ENCODE peak calls at places on chromosome 18, in eight cellular contexts. O is bronchial epithelial cell; E is GM13977; G is foreskin fibroblast; H is CD4-positive, alpha-beta T cell; U is stomach; C is progenitor cell of endocrine pancreas; V is H9. R is an unnamed sample.

GRCh38 chr18:35515460-35516130 is 17.8 kb upstream of the INO80C start:
- DNase-seq in O (no peak), E (no peak), G (no peak), H (no peak), U (no peak), C (no peak), V (no peak), R (no peak)

GRCh38 chr18:68461635-68462034 is 253.3 kb downstream of the TMX3 start:
- DNase-seq in O (no peak), E (no peak), G (no peak), H (no peak), U (no peak), C (no peak), V (no peak), R (no peak)

GRCh38 chr18:23828426-23828825 is 139.2 kb downstream of the LAMA3 start:
- DNase-seq in O (peak), E (peak), G (peak), H (peak), U (no peak), C (no peak), V (no peak), R (no peak)

GRCh38 chr18:59650266-59650820 is 46.9 kb downstream of the CCBE1 start:
- DNase-seq in O (no peak), E (no peak), G (no peak), H (no peak), U (no peak), C (no peak), V (no peak), R (no peak)

GRCh38 chr18:29749699-29750098 is 1292.8 kb downstream of the DSC3 start:
- DNase-seq in O (peak), E (no peak), G (no peak), H (no peak), U (no peak), C (no peak), V (no peak), R (no peak)

GRCh38 chr18:55275042-55275897 is 312.7 kb downstream of the TCF4 start:
- DNase-seq in O (peak), E (no peak), G (peak), H (no peak), U (no peak), C (no peak), V (no peak), R (no peak)

GRCh38 chr18:51137051-51137729 is 60.3 kb downstream of the MEX3C start:
- DNase-seq in O (no peak), E (no peak), G (no peak), H (no peak), U (no peak), C (no peak), V (no peak), R (no peak)

GRCh38 chr18:60196818-60197217 is 175.8 kb downstream of the MC4R start:
- DNase-seq in O (no peak), E (no peak), G (peak), H (no peak), U (no peak), C (no peak), V (no peak), R (no peak)

GRCh38 chr18:23259701-23260661 is 124.7 kb downstream of the CABLES1 start:
- DNase-seq in O (peak), E (peak), G (peak), H (no peak), U (peak), C (peak), V (peak), R (peak)

GRCh38 chr18:44826418-44827259 is 146.0 kb downstream of the SETBP1 start:
- DNase-seq in O (peak), E (no peak), G (peak), H (no peak), U (peak), C (no peak), V (no peak), R (no peak)

GRCh38 chr18:27223570-27224340 is 38.6 kb upstream of the CHST9 start:
- DNase-seq in O (peak), E (no peak), G (no peak), H (no peak), U (no peak), C (no peak), V (peak), R (no peak)

GRCh38 chr18:36849288-36850011 is 20.5 kb downstream of the KIAA1328 start:
- DNase-seq in O (no peak), E (no peak), G (peak), H (no peak), U (no peak), C (no peak), V (no peak), R (no peak)

GRCh38 chr18:55073116-55073515 is 113.9 kb upstream of the CCDC68 start:
- DNase-seq in O (peak), E (no peak), G (peak), H (no peak), U (no peak), C (no peak), V (no peak), R (no peak)

GRCh38 chr18:10927290-10927979 is 221.9 kb downstream of the PIEZO2 start:
- DNase-seq in O (no peak), E (no peak), G (peak), H (no peak), U (no peak), C (no peak), V (no peak), R (no peak)

GRCh38 chr18:77811510-77811909 is 561.9 kb downstream of the GALR1 start:
- DNase-seq in O (peak), E (no peak), G (peak), H (no peak), U (no peak), C (no peak), V (no peak), R (no peak)

GRCh38 chr18:55321268-55322175 is 266.5 kb downstream of the TCF4 start:
- DNase-seq in O (peak), E (peak), G (peak), H (no peak), U (peak), C (peak), V (peak), R (peak)

GRCh38 chr18:26545737-26546136 is 2.6 kb downstream of the KCTD1 start:
- DNase-seq in O (peak), E (no peak), G (no peak), H (no peak), U (no peak), C (no peak), V (no peak), R (no peak)

GRCh38 chr18:44852818-44853217 is 172.1 kb downstream of the SETBP1 start:
- DNase-seq in O (no peak), E (no peak), G (peak), H (no peak), U (no peak), C (no peak), V (no peak), R (no peak)

GRCh38 chr18:8045890-8046289 is 478.8 kb downstream of the PTPRM start:
- DNase-seq in O (no peak), E (no peak), G (no peak), H (no peak), U (no peak), C (no peak), V (no peak), R (no peak)

GRCh38 chr18:42620585-42620984 is 494.9 kb downstream of the RIT2 start:
- DNase-seq in O (no peak), E (no peak), G (no peak), H (no peak), U (no peak), C (no peak), V (no peak), R (no peak)

GRCh38 chr18:33440011-33440383 is 524 bp downstream of the CCDC178 start:
- DNase-seq in O (peak), E (peak), G (peak), H (no peak), U (peak), C (peak), V (peak), R (no peak)

GRCh38 chr18:62420151-62420512 is 95.0 kb downstream of the TNFRSF11A start:
- DNase-seq in O (peak), E (no peak), G (peak), H (no peak), U (no peak), C (no peak), V (no peak), R (no peak)

GRCh38 chr18:44937985-44938384 is 257.3 kb downstream of the SETBP1 start:
- DNase-seq in O (no peak), E (no peak), G (no peak), H (no peak), U (no peak), C (no peak), V (no peak), R (no peak)

GRCh38 chr18:22211660-22212059 is 42.3 kb downstream of the GATA6 start:
- DNase-seq in O (no peak), E (no peak), G (no peak), H (no peak), U (no peak), C (no peak), V (no peak), R (no peak)

GRCh38 chr18:12377556-12378553 is 828 bp upstream of the AFG3L2 start:
- DNase-seq in O (no peak), E (no peak), G (no peak), H (no peak), U (no peak), C (no peak), V (no peak), R (no peak)

GRCh38 chr18:26992920-26993319 is 127.4 kb upstream of the AQP4 start:
- DNase-seq in O (no peak), E (no peak), G (no peak), H (no peak), U (no peak), C (no peak), V (no peak), R (no peak)

GRCh38 chr18:74530584-74530862 is 3.8 kb upstream of the CNDP1 start:
- DNase-seq in O (no peak), E (no peak), G (no peak), H (no peak), U (peak), C (no peak), V (no peak), R (no peak)

GRCh38 chr18:61541673-61542072 is 208.4 kb downstream of the CDH20 start:
- DNase-seq in O (peak), E (no peak), G (peak), H (no peak), U (no peak), C (no peak), V (no peak), R (no peak)

GRCh38 chr18:2448565-2449151 is 122.6 kb downstream of the METTL4 start:
- DNase-seq in O (no peak), E (no peak), G (peak), H (no peak), U (no peak), C (no peak), V (no peak), R (no peak)

GRCh38 chr18:7206231-7206630 is 24.7 kb upstream of the LRRC30 start:
- DNase-seq in O (no peak), E (no peak), G (no peak), H (no peak), U (no peak), C (no peak), V (no peak), R (no peak)

GRCh38 chr18:75408554-75409506 is 18.7 kb downstream of the SMIM21 start:
- DNase-seq in O (peak), E (no peak), G (peak), H (no peak), U (no peak), C (no peak), V (no peak), R (no peak)

GRCh38 chr18:36322408-36322728 is 24.9 kb downstream of the FHOD3 start:
- DNase-seq in O (no peak), E (no peak), G (no peak), H (no peak), U (no peak), C (no peak), V (peak), R (no peak)

GRCh38 chr18:62179213-62179612 is 7.6 kb downstream of the PIGN start:
- DNase-seq in O (no peak), E (no peak), G (no peak), H (no peak), U (no peak), C (no peak), V (no peak), R (no peak)

GRCh38 chr18:75489493-75490190 is 62.1 kb upstream of the SMIM21 start:
- DNase-seq in O (peak), E (no peak), G (peak), H (no peak), U (no peak), C (no peak), V (no peak), R (no peak)

GRCh38 chr18:54926593-54927297 is 32.5 kb downstream of the CCDC68 start:
- DNase-seq in O (peak), E (no peak), G (peak), H (no peak), U (no peak), C (no peak), V (no peak), R (no peak)

DNA sequence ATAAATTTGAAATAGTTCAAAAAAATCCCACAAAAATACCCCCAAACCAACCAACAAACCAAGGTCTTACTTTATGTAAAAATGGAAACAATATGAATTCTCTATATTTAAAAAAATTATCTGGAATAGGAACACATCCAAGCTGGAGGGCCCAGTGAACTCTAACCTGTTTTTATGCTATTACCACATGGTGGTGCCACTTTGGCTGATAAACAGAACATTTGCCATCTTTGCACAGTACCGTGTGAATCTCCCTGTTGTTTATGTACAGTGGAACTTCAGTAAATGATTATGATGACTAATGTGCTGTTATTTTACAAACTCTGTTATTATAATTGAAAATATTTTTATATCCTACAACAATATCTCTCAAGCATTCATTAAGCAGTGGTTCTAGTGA is 145.3 kb upstream of the SMAD7 start:
- DNase-seq in O (no peak), E (no peak), G (peak), H (no peak), U (no peak), C (no peak), V (no peak), R (no peak)
- TF ChIP-seq CTCF in O (no peak), E (no peak), G (no peak), H (no peak), U (no peak), C (no peak), V (no peak), R (no peak)

GRCh38 chr18:76689646-76690264 is 132.6 kb upstream of the ZNF236 start:
- DNase-seq in O (no peak), E (no peak), G (no peak), H (no peak), U (no peak), C (no peak), V (no peak), R (no peak)
- TF ChIP-seq CTCF in O (no peak), E (no peak), G (no peak), H (no peak), U (no peak), C (peak), V (peak), R (no peak)

GRCh38 chr18:46950064-46950656 is 32.8 kb downstream of the KATNAL2 start:
- DNase-seq in O (peak), E (peak), G (peak), H (no peak), U (no peak), C (no peak), V (no peak), R (no peak)
- TF ChIP-seq CTCF in O (peak), E (peak), G (peak), H (peak), U (no peak), C (peak), V (peak), R (peak)

DNA sequence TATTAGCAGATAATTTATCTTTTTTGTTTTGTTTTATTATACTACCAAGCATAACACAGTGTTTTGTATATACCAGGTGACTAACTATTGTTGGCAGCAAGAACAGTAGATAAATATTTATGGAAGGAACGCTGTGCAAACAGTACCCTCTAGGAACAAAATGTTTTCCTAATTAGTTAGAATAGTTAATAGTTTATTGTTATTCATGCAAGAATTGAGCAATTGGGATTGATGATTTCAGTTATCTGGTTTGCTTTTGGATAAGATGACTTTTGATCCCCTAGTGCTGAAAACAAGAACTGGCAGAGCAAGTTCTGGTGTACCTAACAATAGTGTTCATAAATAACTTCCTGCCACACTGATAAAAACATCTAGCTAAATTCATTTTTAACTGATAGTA is 323.3 kb downstream of the TGIF1 start:
- DNase-seq in O (peak), E (no peak), G (peak), H (no peak), U (no peak), C (no peak), V (no peak), R (no peak)
- TF ChIP-seq CTCF in O (peak), E (no peak), G (no peak), H (no peak), U (peak), C (peak), V (peak), R (no peak)

DNA sequence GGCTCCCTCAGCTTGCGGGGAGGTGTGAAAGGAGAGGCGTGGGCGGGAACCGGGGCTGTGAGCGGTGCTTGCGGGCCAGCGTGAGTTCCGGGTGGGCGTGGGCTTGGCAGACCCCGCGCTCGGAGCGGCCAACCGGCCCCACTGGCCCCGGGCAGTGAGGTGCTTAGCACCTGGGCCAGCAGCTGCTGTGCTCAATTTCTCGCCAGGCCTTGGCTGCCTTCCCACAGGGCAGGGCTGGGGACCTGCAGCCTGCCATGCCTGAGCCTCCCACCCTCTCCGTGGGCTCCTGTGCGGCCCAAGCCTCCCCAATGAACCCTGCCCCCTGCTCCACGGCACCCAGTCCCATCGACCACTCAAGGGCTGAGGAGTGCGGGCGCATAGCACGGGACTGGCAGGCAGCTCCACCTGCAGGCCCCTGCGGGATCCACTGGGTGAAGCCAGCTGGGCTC is 48.2 kb downstream of the RNF138 start:
- DNase-seq in O (no peak), E (no peak), G (no peak), H (no peak), U (no peak), C (no peak), V (peak), R (no peak)
- TF ChIP-seq CTCF in O (no peak), E (no peak), G (no peak), H (no peak), U (no peak), C (no peak), V (peak), R (no peak)

GRCh38 chr18:292271-292670 is 24.4 kb upstream of the THOC1 start:
- DNase-seq in O (no peak), E (no peak), G (peak), H (no peak), U (no peak), C (no peak), V (no peak), R (no peak)
- TF ChIP-seq CTCF in O (no peak), E (no peak), G (peak), H (no peak), U (no peak), C (peak), V (peak), R (no peak)

GRCh38 chr18:49510393-49511115 is 23.5 kb upstream of the C18orf32 start:
- DNase-seq in O (peak), E (peak), G (peak), H (peak), U (peak), C (peak), V (peak), R (no peak)
- TF ChIP-seq CTCF in O (peak), E (peak), G (peak), H (peak), U (peak), C (peak), V (peak), R (peak)

DNA sequence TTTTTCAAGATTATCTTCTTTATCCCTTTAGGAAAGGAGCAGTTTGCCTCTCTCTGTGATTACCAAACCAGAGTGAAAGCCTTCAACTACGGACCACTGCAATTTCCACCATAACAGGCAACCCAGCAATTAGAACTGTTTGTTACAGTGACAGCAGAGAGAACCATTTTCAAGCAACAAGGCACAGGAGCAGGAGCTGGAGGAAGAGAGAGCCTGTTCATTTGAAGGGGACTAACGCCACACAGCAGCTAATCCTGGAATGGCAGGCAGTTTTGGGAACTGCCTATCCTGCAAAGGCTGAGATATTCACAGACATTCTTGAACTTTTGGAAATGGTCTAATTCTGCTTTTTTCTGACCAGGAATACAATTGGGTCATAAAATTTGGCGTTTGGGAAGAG is 1541.9 kb upstream of the PIK3C3 start:
- DNase-seq in O (peak), E (no peak), G (peak), H (no peak), U (no peak), C (no peak), V (peak), R (no peak)
- TF ChIP-seq CTCF in O (peak), E (peak), G (peak), H (no peak), U (no peak), C (peak), V (peak), R (peak)

GRCh38 chr18:78995740-78996395 is 16.2 kb downstream of the SALL3 start:
- DNase-seq in O (no peak), E (no peak), G (no peak), H (no peak), U (no peak), C (no peak), V (no peak), R (no peak)

GRCh38 chr18:78996741-78997490 is 17.3 kb downstream of the SALL3 start:
- DNase-seq in O (no peak), E (no peak), G (no peak), H (no peak), U (no peak), C (no peak), V (no peak), R (no peak)

GRCh38 chr18:78999939-79000338 is 20.3 kb downstream of the SALL3 start:
- DNase-seq in O (peak), E (no peak), G (no peak), H (no peak), U (no peak), C (no peak), V (no peak), R (no peak)

GRCh38 chr18:79001001-79001400 is 21.4 kb downstream of the SALL3 start:
- DNase-seq in O (no peak), E (no peak), G (no peak), H (no peak), U (no peak), C (no peak), V (no peak), R (no peak)

DNA sequence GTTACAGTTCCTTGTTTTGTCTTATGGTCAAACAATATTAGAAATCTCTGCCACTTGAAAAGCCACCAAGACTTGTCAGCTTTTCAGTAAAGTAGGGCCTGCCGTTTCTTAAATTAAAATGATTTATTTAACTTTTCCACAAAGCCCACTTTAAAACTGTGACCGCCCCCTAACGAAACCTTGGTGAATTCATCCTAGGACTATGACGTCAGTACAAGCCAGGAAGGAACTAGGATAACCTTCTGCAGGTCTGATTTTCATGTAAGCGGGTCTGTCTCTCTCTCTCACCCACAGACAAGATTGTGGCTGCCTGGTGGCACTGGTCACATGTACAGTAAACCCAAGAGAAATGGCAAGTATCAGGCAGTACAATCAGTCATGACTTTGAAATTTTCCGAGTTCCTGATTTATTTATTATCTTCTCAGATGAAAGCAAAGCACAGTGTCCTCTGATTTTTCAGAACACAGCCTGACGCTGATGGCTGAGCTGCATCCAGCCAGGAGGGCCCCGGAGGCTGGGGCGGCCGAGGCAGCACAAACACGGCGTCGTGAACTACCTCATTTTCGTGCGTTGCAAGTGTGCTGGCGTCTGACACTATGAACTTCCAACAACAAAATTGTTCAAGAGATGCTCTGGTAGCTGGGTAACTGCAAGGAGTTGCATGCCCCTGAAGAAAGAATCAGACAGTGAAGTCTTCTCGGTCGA is 18.9 kb downstream of the SALL3 start:
- DNase-seq in O (no peak), E (no peak), G (no peak), H (no peak), U (no peak), C (no peak), V (no peak), R (no peak)
- TF ChIP-seq CTCF in O (no peak), E (no peak), G (no peak), H (no peak), U (no peak), C (no peak), V (peak), R (no peak)

R was measured in upper lobe of right lung.